ENCODE peak calls at places on chromosome X, in four cellular contexts. F, A, X and T are unnamed samples.

GRCh38 chrX:111322231-111322855 is 52.1 kb upstream of the CAPN6 start:
- DNase-seq in X (no peak), F (no peak), A (no peak), T (peak; percentile 17)

GRCh38 chrX:15299945-15300851 is 15.2 kb downstream of the ASB11 start:
- DNase-seq in A (no peak), F (no peak), X (peak; percentile 38), T (no peak)

GRCh38 chrX:20374866-20375530 is 108.3 kb upstream of the RPS6KA3 start:
- DNase-seq in A (no peak), X (no peak), F (no peak), T (no peak)

GRCh38 chrX:139222511-139223200 is 307.9 kb upstream of the F9 start:
- DNase-seq in F (no peak), A (no peak), X (no peak), T (no peak)

GRCh38 chrX:39950035-39950688 is 147.6 kb downstream of the BCOR start:
- DNase-seq in X (no peak), F (no peak), A (no peak), T (no peak)

GRCh38 chrX:126164689-126165400 is 1.2 kb downstream of the DCAF12L2 start:
- DNase-seq in F (peak; percentile 75), X (no peak), A (peak; percentile 41), T (no peak)

GRCh38 chrX:53716328-53717088 is 30.0 kb upstream of the HUWE1 start:
- DNase-seq in X (peak; percentile 28), F (no peak), A (no peak), T (peak; percentile 74)

GRCh38 chrX:85611926-85612325 is 232.5 kb upstream of the POF1B start:
- DNase-seq in F (no peak), A (no peak), X (peak; percentile 5), T (no peak)

GRCh38 chrX:22220941-22221340 is 51.8 kb upstream of the CBLL2 start:
- DNase-seq in X (peak; percentile 18), F (no peak), A (no peak), T (no peak)

GRCh38 chrX:51893931-51894696 is 691 bp downstream of the MAGED1 start:
- DNase-seq in A (peak; percentile 53), X (peak; percentile 61), F (peak; percentile 65), T (peak; percentile 22)

GRCh38 chrX:40818236-40818635 is 82.9 kb upstream of the MED14 start:
- DNase-seq in A (no peak), F (no peak), X (no peak), T (no peak)

GRCh38 chrX:30577362-30577961 is at the start of gene TASL:
- DNase-seq in F (no peak), X (no peak), A (no peak), T (peak; percentile 54)

GRCh38 chrX:135543924-135544323 is 23.5 kb downstream of the INTS6L start:
- DNase-seq in A (no peak), F (no peak), X (no peak), T (peak; percentile 9)

GRCh38 chrX:276588-277171 is 4.5 kb upstream of the PLCXD1 start:
- DNase-seq in X (peak; percentile 37), F (peak; percentile 83), A (peak; percentile 66), T (no peak)

GRCh38 chrX:14032383-14032782 is 2.7 kb upstream of the GEMIN8 start:
- DNase-seq in X (peak; percentile 66), A (no peak), F (no peak), T (peak; percentile 69)

GRCh38 chrX:48631376-48632090 is 34.2 kb downstream of the WDR13 start:
- DNase-seq in A (peak; percentile 85), X (peak; percentile 93), F (no peak), T (peak; percentile 72)

GRCh38 chrX:110691446-110691845 is 104.2 kb downstream of the CHRDL1 start:
- DNase-seq in A (no peak), X (no peak), F (no peak), T (no peak)

GRCh38 chrX:54564942-54565341 is 34.9 kb downstream of the GNL3L start:
- DNase-seq in F (no peak), X (no peak), A (no peak), T (no peak)

GRCh38 chrX:40849906-40850672 is 114.7 kb upstream of the MED14 start:
- DNase-seq in A (no peak), X (no peak), F (no peak), T (no peak)

GRCh38 chrX:104166735-104167436 is 633 bp downstream of the FAM199X start:
- DNase-seq in F (peak; percentile 74), A (no peak), X (no peak), T (no peak)

GRCh38 chrX:68985135-68985725 is 156.4 kb downstream of the EFNB1 start:
- DNase-seq in X (no peak), F (no peak), A (no peak), T (no peak)

GRCh38 chrX:9940397-9940796 is 26.8 kb upstream of the CLDN34 start:
- DNase-seq in F (no peak), X (peak; percentile 41), A (no peak), T (no peak)

GRCh38 chrX:134782796-134783195 is 124.5 kb upstream of the PLAC1 start:
- DNase-seq in X (peak; percentile 59), F (no peak), A (no peak), T (no peak)

GRCh38 chrX:22135171-22135711 is 103.1 kb downstream of the PHEX start:
- DNase-seq in A (no peak), F (no peak), X (peak; percentile 50), T (no peak)

GRCh38 chrX:69144854-69145253 is 20.4 kb downstream of the PJA1 start:
- DNase-seq in F (no peak), X (no peak), A (no peak), T (no peak)

GRCh38 chrX:102067966-102068723 is 57.3 kb upstream of the TCEAL2 start:
- DNase-seq in A (no peak), F (no peak), X (peak; percentile 7), T (peak; percentile 20)

GRCh38 chrX:38845426-38845825 is 44.2 kb downstream of the MID1IP1 start:
- DNase-seq in A (no peak), F (no peak), X (no peak), T (no peak)
- H3K4me1 ChIP-seq in A (no peaks in the 10 kb centered on the region), F (no peaks in the 10 kb centered on the region), X (no peaks in the 10 kb centered on the region), T (peaks cover 4% of the 10 kb centered on the region)

DNA sequence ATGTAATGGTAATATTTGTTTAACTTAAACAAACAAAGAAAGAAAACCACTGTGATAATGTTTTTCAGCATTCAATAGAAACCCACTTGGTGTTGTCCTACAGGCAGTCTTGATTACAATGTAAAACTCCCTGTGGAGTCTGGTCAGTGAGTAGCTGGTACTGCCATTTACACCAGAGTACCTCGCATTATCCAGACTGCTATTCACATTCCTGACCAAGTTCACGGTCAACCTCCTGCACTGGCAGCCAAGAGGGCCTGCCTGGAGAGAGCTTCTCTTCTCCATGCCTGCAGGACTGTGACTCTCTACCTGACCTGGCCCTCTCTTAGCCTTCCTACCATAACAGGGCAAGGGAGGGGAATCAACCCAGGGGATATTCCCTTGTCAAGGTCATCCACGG is 2.9 kb upstream of the LONRF3 start:
- DNase-seq in F (no peak), A (no peak), X (no peak), T (no peak)
- H3K27me3 ChIP-seq in F (no peaks in the 10 kb centered on the region), A (no peaks in the 10 kb centered on the region), X (peaks cover 89% of the 10 kb centered on the region), T (no peaks in the 10 kb centered on the region)

GRCh38 chrX:154002215-154002719 is 17.4 kb downstream of the IRAK1 start:
- DNase-seq in X (peak; percentile 44), A (no peak), F (no peak), T (peak; percentile 64)

GRCh38 chrX:154000051-154000450 is 19.7 kb downstream of the IRAK1 start:
- DNase-seq in X (no peak), F (no peak), A (no peak), T (no peak)

GRCh38 chrX:154006965-154007364 is 12.7 kb downstream of the IRAK1 start:
- DNase-seq in X (no peak), A (no peak), F (no peak), T (no peak)

GRCh38 chrX:154008521-154008920 is 11.2 kb downstream of the IRAK1 start:
- DNase-seq in A (no peak), F (no peak), X (no peak), T (no peak)

DNA sequence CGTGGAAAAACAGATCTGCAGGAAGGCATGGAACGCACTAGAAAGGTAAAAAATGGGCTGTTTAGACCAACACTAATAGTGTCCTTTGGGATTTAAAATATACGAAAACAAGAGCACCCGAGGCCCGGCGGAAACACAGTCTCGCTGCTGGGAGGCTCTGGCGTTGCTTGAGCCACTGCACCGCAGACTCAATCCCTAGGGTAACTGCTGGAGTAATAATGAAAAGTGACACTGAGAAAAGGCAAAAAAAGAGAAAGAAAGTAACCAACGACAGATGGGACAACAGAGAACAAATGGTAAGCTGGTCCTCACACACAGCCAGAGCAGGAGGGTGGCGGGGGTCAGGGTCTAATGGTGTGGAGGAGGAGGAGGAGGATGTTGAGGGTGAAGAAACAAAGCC is 15.4 kb downstream of the IRAK1 start:
- DNase-seq in X (no peak), A (no peak), F (no peak), T (no peak)
- H3K4me1 ChIP-seq in X (no peaks in the 10 kb centered on the region), A (no peaks in the 10 kb centered on the region), F (no peaks in the 10 kb centered on the region), T (peaks cover 15% of the 10 kb centered on the region)

GRCh38 chrX:151176351-151176750 is at the start of gene GPR50:
- DNase-seq in F (no peak), X (no peak), A (no peak), T (no peak)
- H3K27me3 ChIP-seq in F (no peaks in the 10 kb centered on the region), X (peaks cover 99% of the 10 kb centered on the region), A (no peaks in the 10 kb centered on the region), T (no peaks in the 10 kb centered on the region)

GRCh38 chrX:77009691-77010090 is 437.5 kb upstream of the FGF16 start:
- DNase-seq in A (no peak), F (peak; percentile 84), X (no peak), T (no peak)

GRCh38 chrX:77017093-77017492 is 430.1 kb upstream of the FGF16 start:
- DNase-seq in X (no peak), F (peak; percentile 76), A (no peak), T (no peak)

GRCh38 chrX:77014655-77015377 is 432.4 kb upstream of the FGF16 start:
- DNase-seq in A (no peak), F (no peak), X (no peak), T (no peak)
- H3K4me1 ChIP-seq in A (peaks cover 1% of the 10 kb centered on the region), F (no peaks in the 10 kb centered on the region), X (no peaks in the 10 kb centered on the region), T (no peaks in the 10 kb centered on the region)